ENCODE peak calls at places on chromosomes 4 and X, in seven cellular contexts. N is HepG2, F is A549, M is SK-N-SH, Y is GM12878, X is K562, Z is H1. V is an unnamed sample.

GRCh38 chr4:112702892-112703291 is 65.9 kb downstream of the LARP7 start:
- DNase-seq in X (no peak), Y (no peak), N (no peak), F (no peak), M (no peak), Z (no peak), V (no peak)

GRCh38 chr4:184950926-184951325 is 67.4 kb upstream of the HELT start:
- DNase-seq in F (no peak), Y (no peak), M (no peak), Z (no peak), N (no peak), X (no peak), V (no peak)

GRCh38 chrX:124289443-124289842 is 43.0 kb upstream of the TEX13D start:
- DNase-seq in Y (no peak), X (no peak), M (no peak), Z (no peak), N (no peak), F (no peak), V (no peak)

GRCh38 chr4:67696061-67696460 is 4.9 kb downstream of the UBA6 start:
- DNase-seq in Z (no peak), F (no peak), M (no peak), Y (no peak), X (no peak), N (no peak), V (no peak)

GRCh38 chr4:13528823-13529129 is 15.5 kb downstream of the NKX3-2 start:
- DNase-seq in M (peak), F (no peak), Z (no peak), N (no peak), Y (no peak), X (no peak), V (no peak)

GRCh38 chrX:130393451-130394074 is 8.1 kb upstream of the GPR119 start:
- DNase-seq in Z (peak), F (peak), Y (no peak), N (peak), M (peak), X (peak), V (peak)

GRCh38 chr4:30757357-30757756 is 37.2 kb downstream of the PCDH7 start:
- DNase-seq in Y (no peak), N (no peak), F (no peak), X (peak), M (no peak), Z (no peak), V (no peak)

GRCh38 chrX:20263474-20263873 is 3.2 kb downstream of the RPS6KA3 start:
- DNase-seq in Y (no peak), Z (no peak), N (no peak), X (peak), F (peak), M (no peak), V (no peak)

GRCh38 chr4:3047464-3048286 is 26.7 kb downstream of the HTT-AS start:
- DNase-seq in M (peak), Y (peak), F (peak), N (peak), Z (peak), X (peak), V (peak)

GRCh38 chrX:95367286-95367685 is 1317.4 kb upstream of the DIAPH2 start:
- DNase-seq in M (no peak), X (no peak), F (no peak), N (no peak), Z (no peak), Y (no peak), V (no peak)

GRCh38 chr4:17550549-17550948 is 26.4 kb upstream of the LAP3 start:
- DNase-seq in Y (no peak), M (no peak), F (no peak), N (no peak), X (no peak), Z (no peak), V (no peak)

GRCh38 chr4:184815046-184815877 is 10.5 kb downstream of the ACSL1 start:
- DNase-seq in Z (no peak), M (peak), X (peak), Y (peak), N (peak), F (no peak), V (no peak)

GRCh38 chr4:150310159-150310895 is 232.1 kb downstream of the DCLK2 start:
- DNase-seq in Z (no peak), M (no peak), N (no peak), F (no peak), Y (no peak), X (no peak), V (no peak)

GRCh38 chr4:4225915-4226605 is 669 bp downstream of the OTOP1 start:
- DNase-seq in Y (no peak), X (no peak), F (no peak), M (peak), Z (no peak), N (no peak), V (peak)

GRCh38 chrX:106144755-106145639 is 23.1 kb upstream of the PWWP3B start:
- DNase-seq in Z (no peak), X (peak), F (no peak), N (no peak), Y (no peak), M (no peak), V (no peak)

GRCh38 chr4:115249808-115250207 is 136.4 kb upstream of the NDST4 start:
- DNase-seq in F (no peak), M (no peak), Z (no peak), X (no peak), N (no peak), Y (no peak), V (no peak)

GRCh38 chr4:137635108-137635507 is 102.8 kb upstream of the PCDH18 start:
- DNase-seq in F (peak), N (peak), M (no peak), X (no peak), Y (no peak), Z (no peak), V (no peak)

GRCh38 chr4:134057356-134057755 is 144.2 kb downstream of the PABPC4L start:
- DNase-seq in N (no peak), M (no peak), X (no peak), Z (no peak), F (no peak), Y (no peak), V (no peak)

GRCh38 chr4:95289028-95289634 is 259.6 kb downstream of the UNC5C start:
- DNase-seq in Y (no peak), M (no peak), N (no peak), F (peak), Z (no peak), X (peak), V (no peak)

GRCh38 chr4:168631241-168632151 is 134.6 kb downstream of the PALLD start:
- DNase-seq in Z (peak), N (no peak), F (peak), X (no peak), M (peak), Y (no peak), V (peak)

GRCh38 chr4:32196950-32197688 is 1477.0 kb downstream of the PCDH7 start:
- DNase-seq in X (no peak), Y (no peak), M (no peak), N (no peak), F (no peak), Z (no peak), V (no peak)

GRCh38 chr4:20859097-20859781 is 159.0 kb downstream of the PACRGL start:
- DNase-seq in M (peak), Z (no peak), Y (no peak), F (no peak), X (no peak), N (no peak), V (no peak)

GRCh38 chr4:173424899-173425805 is 26.2 kb upstream of the SCRG1 start:
- DNase-seq in N (no peak), Z (no peak), Y (no peak), F (no peak), M (no peak), X (no peak), V (no peak)
- TF ChIP-seq MAX in N (no peak), Z (no peak), Y (no peak), F (no peak), M (no peak), X (no peak), V (no peak)

GRCh38 chr4:140333523-140333922 is 39.9 kb upstream of the SCOC start:
- DNase-seq in X (no peak), Z (no peak), F (no peak), Y (no peak), M (no peak), N (no peak), V (no peak)

GRCh38 chr4:140332734-140333133 is 40.7 kb upstream of the SCOC start:
- DNase-seq in M (no peak), Y (no peak), F (no peak), N (no peak), X (no peak), Z (no peak), V (no peak)

GRCh38 chr4:140335076-140335475 is 38.4 kb upstream of the SCOC start:
- DNase-seq in F (no peak), N (no peak), Z (no peak), X (no peak), Y (no peak), M (no peak), V (no peak)

GRCh38 chr4:140330311-140330900 is 43.0 kb upstream of the SCOC start:
- DNase-seq in M (no peak), Z (no peak), F (peak), N (peak), Y (no peak), X (peak), V (no peak)

DNA sequence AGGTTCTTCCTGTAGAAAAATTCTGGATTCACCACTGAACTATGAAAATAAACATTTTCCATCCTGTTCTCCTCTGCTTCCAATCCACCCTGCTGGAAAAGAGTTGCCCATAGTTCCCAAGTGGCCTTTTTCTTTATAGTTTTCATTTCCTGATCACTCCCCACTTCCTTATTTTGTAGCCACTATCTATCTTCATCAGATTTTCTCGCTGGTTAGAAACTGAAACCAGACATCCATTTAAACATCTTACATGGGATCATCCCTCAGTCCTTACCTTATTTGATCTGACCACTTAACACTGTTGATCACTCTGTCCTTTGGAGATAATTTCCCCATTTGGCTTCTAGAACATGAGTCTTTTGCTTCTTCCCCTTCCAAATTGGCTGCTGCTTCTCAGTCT is 42.2 kb upstream of the SCOC start:
- DNase-seq in Y (no peak), Z (no peak), N (no peak), M (no peak), F (no peak), X (no peak), V (no peak)
- TF ChIP-seq USF2 in Y (no peak), Z (no peak), N (no peak), M (no peak), F (no peak), X (no peak), V (no peak)

DNA sequence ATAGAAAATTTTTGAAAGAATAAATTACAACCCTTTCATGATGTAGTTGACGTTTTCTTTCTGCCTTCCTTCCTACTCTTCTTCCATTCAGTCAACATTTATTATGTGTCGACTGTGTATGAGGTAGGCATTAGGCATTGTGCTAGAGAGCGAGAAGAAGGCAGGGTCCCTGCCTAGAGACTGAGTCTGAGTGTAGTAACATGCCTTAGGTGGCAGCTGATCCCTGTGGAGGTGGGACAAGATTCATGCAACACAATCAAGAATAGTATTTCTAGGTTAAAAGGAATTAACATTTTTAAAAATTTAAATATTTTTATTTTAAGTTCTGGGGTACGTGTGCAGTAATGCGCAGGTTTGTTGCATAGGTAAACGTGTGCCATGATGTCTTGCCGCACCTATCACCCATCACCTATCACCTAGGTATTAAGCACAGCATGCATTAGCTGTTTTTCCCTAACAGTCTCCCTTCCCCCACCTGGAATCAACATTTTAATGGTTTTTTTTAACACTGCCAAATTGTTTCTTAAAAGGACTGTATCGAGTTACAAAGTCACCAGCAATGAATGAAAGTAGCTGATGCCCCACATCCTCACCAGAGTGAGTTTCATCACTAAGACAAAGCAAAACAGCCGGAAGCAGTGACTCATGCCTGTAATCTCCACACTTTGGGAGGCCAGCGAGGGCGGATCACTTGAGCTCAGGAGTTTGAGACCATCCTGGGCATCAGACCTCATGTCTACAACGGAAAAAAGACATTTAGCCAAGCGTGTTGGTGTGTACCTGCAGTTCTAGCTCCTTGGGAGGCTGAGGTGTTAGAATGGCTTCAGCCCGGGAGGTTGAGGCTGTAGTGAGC is 84.0 kb downstream of the WWC2 start:
- DNase-seq in Z (peak), M (no peak), Y (no peak), N (peak), X (peak), F (peak), V (peak)
- TF ChIP-seq MAX in Z (peak), M (peak), Y (no peak), N (no peak), X (peak), F (no peak), V (peak)

DNA sequence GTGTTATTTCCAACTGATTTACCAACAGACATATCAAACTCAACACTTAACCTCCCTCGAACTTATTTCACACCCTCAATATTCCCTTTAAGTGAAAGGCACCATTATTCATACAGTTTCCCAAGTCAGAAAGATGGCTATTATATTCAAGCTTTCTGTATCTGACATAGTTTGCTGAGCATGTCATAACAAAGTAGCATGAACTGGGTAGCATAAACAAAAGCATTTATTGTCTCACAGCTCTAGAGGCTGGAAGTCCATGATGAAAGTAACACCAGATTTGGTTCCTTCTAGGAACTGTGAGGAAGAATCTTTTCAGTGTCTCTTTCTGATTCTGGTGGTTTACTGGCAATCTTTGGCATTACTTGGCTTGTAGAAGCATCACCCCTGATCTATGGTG is 1388.6 kb downstream of the TECRL start:
- DNase-seq in N (no peak), Z (no peak), F (no peak), M (no peak), X (no peak), Y (no peak), V (no peak)
- TF ChIP-seq USF2 in N (no peak), Z (no peak), F (no peak), M (no peak), X (no peak), Y (no peak), V (no peak)